ENCODE peak calls at places on chromosomes 4 and X, in ten cellular contexts. F, U, V, X, R, D, W, K, A and T are unnamed samples.

GRCh38 chr4:153036931-153037330 is 100.8 kb downstream of the FHDC1 start:
- DNase-seq in F (no peak), V (peak; percentile 79), A (no peak), W (no peak), U (no peak), X (no peak), K (peak; percentile 31), R (no peak), D (no peak), T (no peak)

GRCh38 chr4:143294310-143294709 is 42.4 kb upstream of the GAB1 start:
- DNase-seq in A (peak; percentile 41), D (no peak), F (no peak), K (peak; percentile 95), W (no peak), U (peak; percentile 84), X (no peak), R (no peak), V (no peak), T (no peak)

GRCh38 chrX:17414057-17414658 is 39.2 kb downstream of the NHS start:
- DNase-seq in X (no peak), U (no peak), F (no peak), K (no peak), R (no peak), D (no peak), V (peak; percentile 90), W (no peak), A (no peak), T (no peak)

GRCh38 chr4:61296115-61296514 is 96.0 kb downstream of the ADGRL3 start:
- DNase-seq in K (no peak), V (no peak), X (no peak), F (no peak), U (no peak), W (no peak), A (no peak), D (no peak), R (no peak), T (no peak)

GRCh38 chr4:158211288-158211687 is 1.0 kb downstream of the TMEM144 start:
- DNase-seq in X (no peak), F (no peak), K (no peak), U (no peak), R (no peak), W (no peak), V (no peak), D (no peak), A (no peak), T (no peak)

GRCh38 chrX:132590350-132591026 is 101.7 kb upstream of the MBNL3 start:
- DNase-seq in U (no peak), F (no peak), V (no peak), X (no peak), W (no peak), D (no peak), R (no peak), K (no peak), A (no peak), T (no peak)

GRCh38 chr4:71259911-71260331 is 78.9 kb upstream of the SLC4A4 start:
- DNase-seq in A (no peak), X (no peak), F (no peak), U (no peak), W (no peak), R (no peak), V (peak; percentile 88), K (no peak), D (no peak), T (no peak)

GRCh38 chrX:107753186-107753585 is 22.4 kb downstream of the TSC22D3 start:
- DNase-seq in W (no peak), D (no peak), K (no peak), V (no peak), A (no peak), U (no peak), F (no peak), X (no peak), R (no peak), T (no peak)

GRCh38 chr4:676871-677235 is 2.5 kb downstream of the MYL5 start:
- DNase-seq in U (no peak), K (no peak), F (no peak), V (no peak), R (no peak), D (no peak), X (no peak), A (no peak), W (no peak), T (no peak)

GRCh38 chr4:17385403-17385802 is 126.5 kb downstream of the QDPR start:
- DNase-seq in R (peak; percentile 0), K (no peak), A (no peak), D (no peak), U (no peak), W (no peak), V (peak; percentile 9), X (no peak), F (no peak), T (no peak)

GRCh38 chrX:149881081-149881711 is at the start of gene MAGEA8:
- DNase-seq in X (no peak), F (no peak), V (no peak), U (no peak), A (no peak), W (no peak), K (no peak), R (no peak), D (peak; percentile 8), T (no peak)

GRCh38 chr4:165294907-165295306 is 32.6 kb upstream of the MSMO1 start:
- DNase-seq in R (no peak), W (no peak), D (peak; percentile 32), U (no peak), A (no peak), K (no peak), X (no peak), V (no peak), F (peak; percentile 17), T (no peak)

DNA sequence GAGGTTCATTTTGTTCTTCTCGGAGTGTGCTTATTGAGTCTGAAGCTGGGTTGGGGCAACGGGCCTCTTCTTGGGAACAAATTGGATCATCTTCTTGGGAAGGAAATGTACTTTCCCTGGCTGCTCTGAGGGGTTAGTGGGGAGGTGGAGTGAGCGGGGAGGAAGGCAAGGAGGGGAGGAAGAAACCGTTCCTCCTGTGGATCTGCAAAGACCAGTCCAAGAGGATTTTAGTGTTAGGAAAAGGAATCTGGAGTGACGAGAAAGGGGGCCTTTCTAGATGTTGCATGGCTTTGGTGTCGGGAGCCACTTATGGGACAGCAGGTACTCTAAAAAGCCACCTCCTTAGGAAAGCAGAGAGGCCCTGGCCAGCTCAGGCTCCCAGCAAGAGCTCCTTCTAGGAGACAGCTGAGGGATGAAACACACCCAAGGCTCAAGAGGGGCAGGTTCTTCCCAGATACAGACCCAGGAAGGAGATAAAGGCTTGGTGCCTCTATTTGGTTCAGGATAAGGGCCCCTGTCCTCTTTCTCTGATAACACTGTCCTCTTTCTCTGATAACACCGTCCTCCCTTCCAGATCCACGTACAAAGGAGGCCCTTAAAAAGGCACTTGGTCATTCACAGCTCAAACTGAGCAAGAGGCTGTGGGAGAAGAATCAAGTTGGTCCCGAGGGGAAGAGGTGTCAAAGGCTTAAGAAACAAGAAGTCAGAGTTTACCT is 451 bp downstream of the SOD3 start:
- DNase-seq in K (peak; percentile 86), W (no peak), D (no peak), V (no peak), X (no peak), U (no peak), R (no peak), F (no peak), A (no peak), T (no peak)
- H3K27ac ChIP-seq in K (peak overlapping the region; percentile 90), W (no peak overlapping the region), D (no peak overlapping the region), V (no peak overlapping the region), X (no peak overlapping the region), U (peak overlapping the region; percentile 94), R (no peak overlapping the region), F (no peak overlapping the region), A (peak overlapping the region; percentile 58), T (peak overlapping the region; percentile 79)

DNA sequence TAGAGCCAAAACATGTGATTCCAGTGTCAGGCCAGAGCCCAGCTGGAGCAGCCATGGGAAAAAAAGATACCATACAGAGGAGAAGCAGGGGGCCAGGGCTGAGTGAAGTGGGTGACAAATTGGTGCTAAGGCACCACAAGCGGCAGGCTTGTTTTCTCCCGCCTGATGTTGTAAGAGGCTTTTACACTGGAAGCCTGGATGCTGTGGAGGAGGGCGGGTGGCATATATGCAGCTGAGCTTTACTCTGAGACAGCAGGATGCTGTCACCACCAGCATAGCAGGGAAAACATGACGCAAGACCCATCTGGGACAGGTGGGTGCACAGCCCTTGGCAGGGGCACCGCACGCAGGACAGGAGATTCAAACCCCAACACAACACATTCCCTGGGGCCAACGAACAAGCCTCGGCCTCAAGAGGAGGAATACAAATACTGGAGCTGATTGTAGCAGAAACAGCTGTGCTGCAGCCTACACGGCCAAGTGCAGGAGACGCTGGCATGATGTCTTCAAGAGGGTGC is 91.9 kb downstream of the TSPAN5 start:
- DNase-seq in X (no peak), A (no peak), K (peak; percentile 86), R (peak; percentile 67), V (no peak), D (no peak), U (no peak), W (no peak), F (no peak), T (no peak)
- H3K27ac ChIP-seq in X (no peak overlapping the region), A (no peak overlapping the region), K (no peak overlapping the region), R (peak overlapping the region; percentile 88), V (no peak overlapping the region), D (peak overlapping the region; percentile 7), U (no peak overlapping the region), W (no peak overlapping the region), F (no peak overlapping the region), T (peak overlapping the region; percentile 34)

DNA sequence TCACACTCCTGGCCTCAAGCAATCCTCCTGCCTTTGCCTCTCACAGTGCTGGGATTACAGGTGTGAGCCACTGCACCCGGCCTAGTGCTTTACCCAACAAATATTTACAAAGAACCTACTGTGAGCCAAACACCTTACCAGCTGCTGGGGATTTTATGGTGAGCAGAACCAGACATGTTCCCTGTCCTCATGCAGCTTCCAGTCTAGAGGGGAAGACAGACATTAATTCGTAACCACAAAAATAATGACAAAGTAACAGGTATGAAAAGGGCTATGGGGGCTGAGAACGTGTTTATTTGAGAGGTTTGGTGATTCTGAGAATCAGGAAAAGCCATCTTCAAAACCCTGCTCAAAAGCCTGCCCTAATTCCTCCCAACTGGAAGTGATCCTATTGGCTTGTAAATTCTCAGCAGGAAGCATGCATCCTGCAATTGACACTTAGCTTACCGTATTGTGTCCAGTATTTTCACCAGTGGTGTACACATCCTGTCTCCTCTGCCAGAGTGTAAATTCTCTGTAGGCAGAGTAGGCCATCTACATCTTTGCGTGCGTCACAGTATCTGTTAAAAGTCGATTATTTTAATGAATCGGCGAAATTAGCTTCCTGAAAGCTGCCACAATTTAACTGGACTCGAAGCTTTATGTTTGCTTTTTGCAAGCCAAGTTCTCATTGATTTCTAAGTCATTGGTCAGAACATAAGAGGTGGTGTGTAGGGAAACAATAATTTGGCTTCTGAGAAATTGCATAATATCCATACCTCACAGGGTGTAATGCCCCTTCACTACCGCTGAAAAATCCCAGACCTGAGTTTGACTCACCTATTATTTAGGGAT is 67.0 kb downstream of the TMEM156 start:
- DNase-seq in K (no peak), A (no peak), R (no peak), W (no peak), D (no peak), V (no peak), X (no peak), F (no peak), U (no peak), T (no peak)
- H3K27ac ChIP-seq in K (no peak overlapping the region), A (no peak overlapping the region), R (no peak overlapping the region), W (no peak overlapping the region), D (no peak overlapping the region), V (no peak overlapping the region), X (no peak overlapping the region), F (no peak overlapping the region), U (no peak overlapping the region), T (no peak overlapping the region)

DNA sequence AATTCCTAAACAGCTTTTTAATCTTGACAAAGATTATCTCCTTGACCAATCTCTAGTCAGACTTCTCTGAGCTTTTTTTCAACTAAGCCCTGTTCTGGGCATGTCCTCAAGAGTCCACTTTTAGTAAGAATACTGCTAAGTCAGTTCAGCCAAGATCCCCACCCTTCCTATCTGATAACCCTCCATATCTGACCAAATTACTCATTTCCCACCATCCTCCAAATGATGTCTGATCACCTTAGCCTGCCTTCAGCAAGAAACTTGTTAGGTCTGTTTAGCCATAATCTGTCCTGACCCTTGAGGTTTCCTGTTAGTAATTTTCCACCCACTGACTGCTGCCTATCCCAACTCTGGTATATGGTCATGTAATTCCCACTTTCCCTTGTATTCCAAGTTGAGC is 65.2 kb downstream of the FAM13A start:
- DNase-seq in X (no peak), F (no peak), A (no peak), V (peak; percentile 60), R (no peak), U (no peak), K (no peak), D (no peak), W (no peak), T (no peak)
- H3K27ac ChIP-seq in X (no peak overlapping the region), F (no peak overlapping the region), A (no peak overlapping the region), V (no peak overlapping the region), R (no peak overlapping the region), U (no peak overlapping the region), K (no peak overlapping the region), D (no peak overlapping the region), W (no peak overlapping the region), T (no peak overlapping the region)